ENCODE peak calls at places on chromosomes 12 and 14, in ten cellular contexts. Y is CD14-positive monocyte; G is body of pancreas; F is stimulated activated CD8-positive, alpha-beta memory T cell treated with anti-CD3 and anti-CD28 coated beads, Interleukin-4, amount 100 ng/mL, for 24 hours; Z is stomach; U is A172; I is iris pigment epithelial cell; N is amniotic stem cell; D is stimulated activated naive CD4-positive, alpha-beta T cell treated with Interleukin-2 at 50 U/mL for 16 hours; P is progenitor cell of endocrine pancreas. W is an unnamed sample.
A peak's percentile ranks its signal among the peaks of the same experiment; 100 is the strongest.

GRCh38 chr14:68655021-68655811 is 137.7 kb downstream of the ZFP36L1 start:
- DNase-seq in P (no peak), Y (no peak), I (no peak), F (no peak), D (no peak), U (no peak), N (no peak), G (peak; percentile 41), Z (no peak), W (no peak)

GRCh38 chr14:64201296-64201695 is 92.9 kb downstream of the ESR2 start:
- DNase-seq in P (no peak), I (no peak), Y (no peak), U (no peak), N (no peak), Z (peak; percentile 54), G (no peak), F (no peak), D (no peak), W (no peak)

GRCh38 chr12:70190252-70191010 is 52.8 kb upstream of the CNOT2 start:
- DNase-seq in N (no peak), F (no peak), G (no peak), Y (no peak), D (no peak), Z (no peak), I (peak; percentile 20), P (no peak), U (no peak), W (peak; percentile 56)

GRCh38 chr12:46523863-46524770 is 151.5 kb upstream of the SLC38A2 start:
- DNase-seq in U (peak; percentile 95), Z (no peak), N (peak; percentile 82), D (peak; percentile 29), Y (no peak), F (peak; percentile 2), P (no peak), G (no peak), I (peak; percentile 98), W (peak; percentile 70)

GRCh38 chr14:51967521-51967920 is 21.8 kb upstream of the RTRAF start:
- DNase-seq in U (no peak), N (no peak), F (no peak), Z (no peak), D (no peak), Y (no peak), P (no peak), I (no peak), G (no peak), W (no peak)

GRCh38 chr12:105275997-105276760 is 40.2 kb upstream of the APPL2 start:
- DNase-seq in I (no peak), N (no peak), G (no peak), Z (no peak), U (no peak), D (no peak), P (no peak), F (no peak), Y (no peak), W (no peak)

GRCh38 chr14:81565441-81566290 is 32.0 kb upstream of the SEL1L start:
- DNase-seq in D (no peak), G (peak; percentile 71), N (no peak), I (peak; percentile 24), Y (no peak), P (no peak), Z (no peak), U (no peak), F (no peak), W (no peak)

GRCh38 chr12:48978291-48978740 is at the start of gene WNT1:
- DNase-seq in U (no peak), P (no peak), N (no peak), Y (no peak), G (no peak), D (no peak), F (no peak), Z (no peak), I (no peak), W (no peak)

GRCh38 chr12:12266873-12267634 is at the start of gene LRP6:
- DNase-seq in G (peak; percentile 91), D (peak; percentile 78), Z (peak; percentile 90), I (peak; percentile 95), F (peak; percentile 60), N (peak; percentile 92), U (peak; percentile 63), P (peak; percentile 97), Y (no peak), W (peak; percentile 89)

GRCh38 chr12:89305373-89305772 is 46.9 kb downstream of the DUSP6 start:
- DNase-seq in U (no peak), I (no peak), F (no peak), Y (no peak), G (no peak), N (no peak), Z (no peak), P (no peak), D (no peak), W (no peak)

GRCh38 chr14:34038358-34039057 is 87.6 kb upstream of the EGLN3 start:
- DNase-seq in Y (no peak), Z (no peak), G (no peak), U (no peak), I (no peak), P (no peak), N (no peak), D (no peak), F (no peak), W (no peak)

GRCh38 chr12:49959570-49960473 is 1.9 kb upstream of the AQP5 start:
- DNase-seq in P (no peak), U (peak; percentile 93), N (no peak), D (no peak), Z (peak; percentile 83), F (no peak), I (no peak), Y (no peak), G (no peak), W (no peak)

GRCh38 chr12:29103539-29103974 is 45.5 kb upstream of the FAR2 start:
- DNase-seq in F (peak; percentile 6), D (peak; percentile 17), Z (no peak), U (no peak), N (no peak), G (no peak), I (no peak), Y (no peak), P (no peak), W (no peak)

GRCh38 chr12:47561746-47562145 is 144.1 kb downstream of the RPAP3 start:
- DNase-seq in Y (no peak), F (no peak), D (no peak), I (no peak), G (no peak), N (no peak), P (no peak), U (peak; percentile 46), Z (no peak), W (no peak)